ENCODE peak calls at places on chromosomes 16 and 17, in five cellular contexts. M is T-helper 22 cell; C is nephron progenitor cell; A is CD8-positive, alpha-beta T cell; R is tibial nerve. Z is an unnamed sample.

GRCh38 chr16:27402964-27403600 is 1.1 kb downstream of the IL21R start:
- DNase-seq in C (no peak), M (peak; percentile 19), R (no peak), A (peak; percentile 56), Z (no peak)

GRCh38 chr17:81436294-81436849 is 41.1 kb downstream of the BAHCC1 start:
- DNase-seq in R (no peak), A (no peak), M (no peak), C (peak; percentile 43), Z (peak; percentile 79)

GRCh38 chr17:74249966-74250365 is 24.1 kb upstream of the DNAI2 start:
- DNase-seq in A (no peak), C (no peak), R (no peak), M (no peak), Z (no peak)

GRCh38 chr16:79334127-79334526 is 266.4 kb downstream of the MAF start:
- DNase-seq in A (no peak), C (peak; percentile 27), R (no peak), M (no peak), Z (no peak)

GRCh38 chr16:22775220-22775912 is 38.6 kb upstream of the HS3ST2 start:
- DNase-seq in C (no peak), A (no peak), M (no peak), R (no peak), Z (no peak)

GRCh38 chr16:84414789-84415326 is 46.5 kb downstream of the ATP2C2 start:
- DNase-seq in R (no peak), M (no peak), A (no peak), C (no peak), Z (peak; percentile 46)

GRCh38 chr17:50023520-50023919 is 28.5 kb upstream of the DLX3 start:
- DNase-seq in C (no peak), R (no peak), A (no peak), M (no peak), Z (no peak)

GRCh38 chr17:2786176-2786881 is 9.9 kb upstream of the RAP1GAP2 start:
- DNase-seq in A (peak; percentile 87), C (peak; percentile 93), M (peak; percentile 77), R (peak; percentile 68), Z (peak; percentile 90)

GRCh38 chr17:80105762-80106161 is 4.4 kb downstream of the GAA start:
- DNase-seq in M (no peak), A (no peak), R (no peak), C (no peak), Z (peak; percentile 41)

GRCh38 chr17:2478446-2478845 is 33.2 kb downstream of the METTL16 start:
- DNase-seq in R (no peak), C (no peak), A (no peak), M (no peak), Z (no peak)

GRCh38 chr17:1274243-1274608 is 4.0 kb downstream of the BHLHA9 start:
- DNase-seq in A (no peak), R (no peak), C (no peak), M (no peak), Z (no peak)

GRCh38 chr17:850828-851759 is 68.9 kb downstream of the MRM3 start:
- DNase-seq in C (no peak), A (no peak), M (no peak), R (no peak), Z (no peak)

GRCh38 chr17:49914096-49914490 is 54.9 kb upstream of the DLX4 start:
- DNase-seq in M (no peak), C (no peak), A (no peak), R (no peak), Z (no peak)

GRCh38 chr17:68785565-68786486 is 169.4 kb downstream of the ABCA8 start:
- DNase-seq in A (no peak), C (no peak), M (no peak), R (no peak), Z (no peak)

GRCh38 chr16:35176449-35176848 is 1717.0 kb downstream of the TP53TG3F start:
- DNase-seq in A (no peak), M (no peak), C (no peak), R (no peak), Z (peak; percentile 71)

GRCh38 chr16:31488630-31489564 is 6.0 kb downstream of the SLC5A2 start:
- DNase-seq in A (no peak), M (no peak), C (no peak), R (no peak), Z (no peak)

GRCh38 chr16:89924298-89924924 is 1.3 kb downstream of the TUBB3 start:
- DNase-seq in R (no peak), C (peak; percentile 80), A (peak; percentile 56), M (no peak), Z (no peak)

GRCh38 chr17:66469890-66470289 is 167.5 kb downstream of the PRKCA start:
- DNase-seq in R (no peak), A (no peak), C (no peak), M (no peak), Z (no peak)

GRCh38 chr16:80974649-80975376 is 31.9 kb downstream of the CMC2 start:
- DNase-seq in R (no peak), A (no peak), C (no peak), M (no peak), Z (no peak)